ENCODE peak calls at places on chromosomes 16 and 17, in eight cellular contexts. One of them, this sample, is unnamed.
A peak's percentile ranks its signal among the peaks of the same experiment; 100 is the strongest.

GRCh38 chr16:77868478-77868877 is 80.1 kb downstream of the VAT1L start:
- DNase-seq in AML-193: no peak
- DNase-seq in stimulated activated CD8-positive, alpha-beta memory T cell treated with anti-CD3 and anti-CD28 coated beads, Interleukin-4, amount 100 ng/mL, for 24 hours: no peak
- DNase-seq in activated naive CD8-positive, alpha-beta T cell treated with anti-CD3 and anti-CD28 coated beads for 36 hours: no peak
- DNase-seq in HEK293T: no peak
- DNase-seq in memory B cell: no peak
- DNase-seq in MM.1S: peak; percentile 80
- DNase-seq in Right ventricle myocardium superior: no peak
- DNase-seq in this sample: no peak

GRCh38 chr17:39281806-39282205 is 56.1 kb upstream of the STAC2 start:
- DNase-seq in stimulated activated CD8-positive, alpha-beta memory T cell treated with anti-CD3 and anti-CD28 coated beads, Interleukin-4, amount 100 ng/mL, for 24 hours: no peak
- DNase-seq in Right ventricle myocardium superior: no peak
- DNase-seq in HEK293T: no peak
- DNase-seq in AML-193: no peak
- DNase-seq in memory B cell: no peak
- DNase-seq in MM.1S: no peak
- DNase-seq in activated naive CD8-positive, alpha-beta T cell treated with anti-CD3 and anti-CD28 coated beads for 36 hours: no peak
- DNase-seq in this sample: no peak

GRCh38 chr16:75860654-75861053 is 134.4 kb upstream of the CPHXL start:
- DNase-seq in memory B cell: no peak
- DNase-seq in MM.1S: no peak
- DNase-seq in activated naive CD8-positive, alpha-beta T cell treated with anti-CD3 and anti-CD28 coated beads for 36 hours: no peak
- DNase-seq in Right ventricle myocardium superior: no peak
- DNase-seq in stimulated activated CD8-positive, alpha-beta memory T cell treated with anti-CD3 and anti-CD28 coated beads, Interleukin-4, amount 100 ng/mL, for 24 hours: no peak
- DNase-seq in HEK293T: no peak
- DNase-seq in AML-193: no peak
- DNase-seq in this sample: no peak

GRCh38 chr17:67559381-67559966 is 158.3 kb upstream of the NOL11 start:
- DNase-seq in HEK293T: no peak
- DNase-seq in AML-193: no peak
- DNase-seq in memory B cell: no peak
- DNase-seq in Right ventricle myocardium superior: no peak
- DNase-seq in MM.1S: peak; percentile 44
- DNase-seq in activated naive CD8-positive, alpha-beta T cell treated with anti-CD3 and anti-CD28 coated beads for 36 hours: no peak
- DNase-seq in stimulated activated CD8-positive, alpha-beta memory T cell treated with anti-CD3 and anti-CD28 coated beads, Interleukin-4, amount 100 ng/mL, for 24 hours: no peak
- DNase-seq in this sample: no peak

GRCh38 chr16:9077001-9077809 is 14.2 kb upstream of the HAPSTR1 start:
- DNase-seq in HEK293T: no peak
- DNase-seq in activated naive CD8-positive, alpha-beta T cell treated with anti-CD3 and anti-CD28 coated beads for 36 hours: peak; percentile 21
- DNase-seq in MM.1S: peak; percentile 76
- DNase-seq in stimulated activated CD8-positive, alpha-beta memory T cell treated with anti-CD3 and anti-CD28 coated beads, Interleukin-4, amount 100 ng/mL, for 24 hours: no peak
- DNase-seq in memory B cell: no peak
- DNase-seq in AML-193: peak; percentile 46
- DNase-seq in Right ventricle myocardium superior: no peak
- DNase-seq in this sample: peak; percentile 70

GRCh38 chr16:82735176-82735575 is 108.4 kb downstream of the CDH13 start:
- DNase-seq in AML-193: no peak
- DNase-seq in memory B cell: no peak
- DNase-seq in Right ventricle myocardium superior: peak; percentile 46
- DNase-seq in HEK293T: no peak
- DNase-seq in activated naive CD8-positive, alpha-beta T cell treated with anti-CD3 and anti-CD28 coated beads for 36 hours: no peak
- DNase-seq in stimulated activated CD8-positive, alpha-beta memory T cell treated with anti-CD3 and anti-CD28 coated beads, Interleukin-4, amount 100 ng/mL, for 24 hours: no peak
- DNase-seq in MM.1S: peak; percentile 43
- DNase-seq in this sample: no peak

GRCh38 chr16:12618515-12618914 is 185.2 kb downstream of the CPPED1 start:
- DNase-seq in AML-193: no peak
- DNase-seq in memory B cell: no peak
- DNase-seq in HEK293T: no peak
- DNase-seq in stimulated activated CD8-positive, alpha-beta memory T cell treated with anti-CD3 and anti-CD28 coated beads, Interleukin-4, amount 100 ng/mL, for 24 hours: no peak
- DNase-seq in Right ventricle myocardium superior: no peak
- DNase-seq in MM.1S: no peak
- DNase-seq in activated naive CD8-positive, alpha-beta T cell treated with anti-CD3 and anti-CD28 coated beads for 36 hours: no peak
- DNase-seq in this sample: peak; percentile 67

GRCh38 chr17:3994221-3994576 is 30.0 kb upstream of the ATP2A3 start:
- DNase-seq in MM.1S: no peak
- DNase-seq in stimulated activated CD8-positive, alpha-beta memory T cell treated with anti-CD3 and anti-CD28 coated beads, Interleukin-4, amount 100 ng/mL, for 24 hours: no peak
- DNase-seq in Right ventricle myocardium superior: no peak
- DNase-seq in activated naive CD8-positive, alpha-beta T cell treated with anti-CD3 and anti-CD28 coated beads for 36 hours: no peak
- DNase-seq in HEK293T: no peak
- DNase-seq in AML-193: no peak
- DNase-seq in memory B cell: no peak
- DNase-seq in this sample: no peak

GRCh38 chr16:24975428-24975889 is 39.7 kb downstream of the ARHGAP17 start:
- DNase-seq in stimulated activated CD8-positive, alpha-beta memory T cell treated with anti-CD3 and anti-CD28 coated beads, Interleukin-4, amount 100 ng/mL, for 24 hours: no peak
- DNase-seq in AML-193: no peak
- DNase-seq in memory B cell: no peak
- DNase-seq in MM.1S: no peak
- DNase-seq in Right ventricle myocardium superior: no peak
- DNase-seq in activated naive CD8-positive, alpha-beta T cell treated with anti-CD3 and anti-CD28 coated beads for 36 hours: no peak
- DNase-seq in HEK293T: no peak
- DNase-seq in this sample: no peak

GRCh38 chr17:21495281-21495680 is 119.1 kb downstream of the KCNJ12 start:
- DNase-seq in stimulated activated CD8-positive, alpha-beta memory T cell treated with anti-CD3 and anti-CD28 coated beads, Interleukin-4, amount 100 ng/mL, for 24 hours: no peak
- DNase-seq in AML-193: no peak
- DNase-seq in MM.1S: no peak
- DNase-seq in Right ventricle myocardium superior: no peak
- DNase-seq in memory B cell: no peak
- DNase-seq in activated naive CD8-positive, alpha-beta T cell treated with anti-CD3 and anti-CD28 coated beads for 36 hours: no peak
- DNase-seq in HEK293T: no peak
- DNase-seq in this sample: no peak

GRCh38 chr16:88202207-88202745 is 180.5 kb upstream of the ZNF469 start:
- DNase-seq in activated naive CD8-positive, alpha-beta T cell treated with anti-CD3 and anti-CD28 coated beads for 36 hours: no peak
- DNase-seq in stimulated activated CD8-positive, alpha-beta memory T cell treated with anti-CD3 and anti-CD28 coated beads, Interleukin-4, amount 100 ng/mL, for 24 hours: no peak
- DNase-seq in memory B cell: no peak
- DNase-seq in AML-193: no peak
- DNase-seq in MM.1S: no peak
- DNase-seq in Right ventricle myocardium superior: no peak
- DNase-seq in HEK293T: no peak
- DNase-seq in this sample: no peak

GRCh38 chr17:73155410-73156165 is 9.2 kb upstream of the SSTR2 start:
- DNase-seq in AML-193: no peak
- DNase-seq in stimulated activated CD8-positive, alpha-beta memory T cell treated with anti-CD3 and anti-CD28 coated beads, Interleukin-4, amount 100 ng/mL, for 24 hours: no peak
- DNase-seq in HEK293T: no peak
- DNase-seq in memory B cell: no peak
- DNase-seq in activated naive CD8-positive, alpha-beta T cell treated with anti-CD3 and anti-CD28 coated beads for 36 hours: no peak
- DNase-seq in Right ventricle myocardium superior: no peak
- DNase-seq in MM.1S: no peak
- DNase-seq in this sample: no peak

GRCh38 chr16:72621651-72622050 is 426.3 kb downstream of the ZFHX3 start:
- DNase-seq in activated naive CD8-positive, alpha-beta T cell treated with anti-CD3 and anti-CD28 coated beads for 36 hours: no peak
- DNase-seq in HEK293T: no peak
- DNase-seq in Right ventricle myocardium superior: no peak
- DNase-seq in AML-193: no peak
- DNase-seq in memory B cell: no peak
- DNase-seq in MM.1S: no peak
- DNase-seq in stimulated activated CD8-positive, alpha-beta memory T cell treated with anti-CD3 and anti-CD28 coated beads, Interleukin-4, amount 100 ng/mL, for 24 hours: no peak
- DNase-seq in this sample: no peak

GRCh38 chr17:78753316-78754250 is 28.5 kb downstream of the CYTH1 start:
- DNase-seq in activated naive CD8-positive, alpha-beta T cell treated with anti-CD3 and anti-CD28 coated beads for 36 hours: no peak
- DNase-seq in stimulated activated CD8-positive, alpha-beta memory T cell treated with anti-CD3 and anti-CD28 coated beads, Interleukin-4, amount 100 ng/mL, for 24 hours: no peak
- DNase-seq in MM.1S: no peak
- DNase-seq in HEK293T: no peak
- DNase-seq in memory B cell: no peak
- DNase-seq in Right ventricle myocardium superior: no peak
- DNase-seq in AML-193: no peak
- DNase-seq in this sample: no peak

GRCh38 chr17:29143894-29144293 is 36.3 kb downstream of the MYO18A start:
- DNase-seq in AML-193: peak; percentile 84
- DNase-seq in stimulated activated CD8-positive, alpha-beta memory T cell treated with anti-CD3 and anti-CD28 coated beads, Interleukin-4, amount 100 ng/mL, for 24 hours: no peak
- DNase-seq in activated naive CD8-positive, alpha-beta T cell treated with anti-CD3 and anti-CD28 coated beads for 36 hours: peak; percentile 24
- DNase-seq in memory B cell: no peak
- DNase-seq in HEK293T: peak; percentile 19
- DNase-seq in MM.1S: peak; percentile 28
- DNase-seq in Right ventricle myocardium superior: peak; percentile 44
- DNase-seq in this sample: no peak

GRCh38 chr17:75553553-75554110 is 28.1 kb downstream of the LLGL2 start:
- DNase-seq in Right ventricle myocardium superior: no peak
- DNase-seq in HEK293T: no peak
- DNase-seq in MM.1S: no peak
- DNase-seq in memory B cell: no peak
- DNase-seq in AML-193: no peak
- DNase-seq in activated naive CD8-positive, alpha-beta T cell treated with anti-CD3 and anti-CD28 coated beads for 36 hours: no peak
- DNase-seq in stimulated activated CD8-positive, alpha-beta memory T cell treated with anti-CD3 and anti-CD28 coated beads, Interleukin-4, amount 100 ng/mL, for 24 hours: no peak
- DNase-seq in this sample: no peak

GRCh38 chr17:62891659-62892058 is 74.4 kb upstream of the TANC2 start:
- DNase-seq in AML-193: no peak
- DNase-seq in Right ventricle myocardium superior: no peak
- DNase-seq in HEK293T: no peak
- DNase-seq in stimulated activated CD8-positive, alpha-beta memory T cell treated with anti-CD3 and anti-CD28 coated beads, Interleukin-4, amount 100 ng/mL, for 24 hours: no peak
- DNase-seq in MM.1S: no peak
- DNase-seq in activated naive CD8-positive, alpha-beta T cell treated with anti-CD3 and anti-CD28 coated beads for 36 hours: no peak
- DNase-seq in memory B cell: no peak
- DNase-seq in this sample: no peak

GRCh38 chr17:17822189-17822978 is 14.4 kb downstream of the SREBF1 start:
- DNase-seq in AML-193: no peak
- DNase-seq in Right ventricle myocardium superior: peak; percentile 90
- DNase-seq in activated naive CD8-positive, alpha-beta T cell treated with anti-CD3 and anti-CD28 coated beads for 36 hours: no peak
- DNase-seq in MM.1S: no peak
- DNase-seq in HEK293T: no peak
- DNase-seq in stimulated activated CD8-positive, alpha-beta memory T cell treated with anti-CD3 and anti-CD28 coated beads, Interleukin-4, amount 100 ng/mL, for 24 hours: no peak
- DNase-seq in memory B cell: no peak
- DNase-seq in this sample: no peak

GRCh38 chr16:83116274-83116892 is 489.6 kb downstream of the CDH13 start:
- DNase-seq in AML-193: no peak
- DNase-seq in MM.1S: no peak
- DNase-seq in Right ventricle myocardium superior: no peak
- DNase-seq in activated naive CD8-positive, alpha-beta T cell treated with anti-CD3 and anti-CD28 coated beads for 36 hours: no peak
- DNase-seq in HEK293T: no peak
- DNase-seq in memory B cell: no peak
- DNase-seq in stimulated activated CD8-positive, alpha-beta memory T cell treated with anti-CD3 and anti-CD28 coated beads, Interleukin-4, amount 100 ng/mL, for 24 hours: no peak
- DNase-seq in this sample: no peak

GRCh38 chr16:72474511-72475123 is 302.7 kb upstream of the PMFBP1 start:
- DNase-seq in HEK293T: no peak
- DNase-seq in Right ventricle myocardium superior: no peak
- DNase-seq in AML-193: no peak
- DNase-seq in MM.1S: peak; percentile 45
- DNase-seq in memory B cell: no peak
- DNase-seq in stimulated activated CD8-positive, alpha-beta memory T cell treated with anti-CD3 and anti-CD28 coated beads, Interleukin-4, amount 100 ng/mL, for 24 hours: no peak
- DNase-seq in activated naive CD8-positive, alpha-beta T cell treated with anti-CD3 and anti-CD28 coated beads for 36 hours: no peak
- DNase-seq in this sample: peak; percentile 95

GRCh38 chr16:5875416-5875815 is 777.8 kb upstream of the EEF2KMT start:
- DNase-seq in HEK293T: no peak
- DNase-seq in activated naive CD8-positive, alpha-beta T cell treated with anti-CD3 and anti-CD28 coated beads for 36 hours: no peak
- DNase-seq in MM.1S: no peak
- DNase-seq in stimulated activated CD8-positive, alpha-beta memory T cell treated with anti-CD3 and anti-CD28 coated beads, Interleukin-4, amount 100 ng/mL, for 24 hours: no peak
- DNase-seq in Right ventricle myocardium superior: no peak
- DNase-seq in memory B cell: no peak
- DNase-seq in AML-193: no peak
- DNase-seq in this sample: no peak

GRCh38 chr17:58267347-58268324 is 13.1 kb downstream of the MPO start:
- DNase-seq in AML-193: no peak
- DNase-seq in MM.1S: no peak
- DNase-seq in activated naive CD8-positive, alpha-beta T cell treated with anti-CD3 and anti-CD28 coated beads for 36 hours: no peak
- DNase-seq in HEK293T: no peak
- DNase-seq in stimulated activated CD8-positive, alpha-beta memory T cell treated with anti-CD3 and anti-CD28 coated beads, Interleukin-4, amount 100 ng/mL, for 24 hours: no peak
- DNase-seq in Right ventricle myocardium superior: no peak
- DNase-seq in memory B cell: no peak
- DNase-seq in this sample: no peak

GRCh38 chr17:63555475-63556156 is 5.3 kb downstream of the DCAF7 start:
- DNase-seq in MM.1S: no peak
- DNase-seq in HEK293T: no peak
- DNase-seq in stimulated activated CD8-positive, alpha-beta memory T cell treated with anti-CD3 and anti-CD28 coated beads, Interleukin-4, amount 100 ng/mL, for 24 hours: no peak
- DNase-seq in memory B cell: no peak
- DNase-seq in AML-193: peak; percentile 56
- DNase-seq in Right ventricle myocardium superior: no peak
- DNase-seq in activated naive CD8-positive, alpha-beta T cell treated with anti-CD3 and anti-CD28 coated beads for 36 hours: no peak
- DNase-seq in this sample: no peak

GRCh38 chr17:19378416-19379293 is at the start of gene MAPK7:
- DNase-seq in MM.1S: no peak
- DNase-seq in Right ventricle myocardium superior: no peak
- DNase-seq in HEK293T: no peak
- DNase-seq in stimulated activated CD8-positive, alpha-beta memory T cell treated with anti-CD3 and anti-CD28 coated beads, Interleukin-4, amount 100 ng/mL, for 24 hours: no peak
- DNase-seq in memory B cell: no peak
- DNase-seq in activated naive CD8-positive, alpha-beta T cell treated with anti-CD3 and anti-CD28 coated beads for 36 hours: no peak
- DNase-seq in AML-193: no peak
- DNase-seq in this sample: no peak

GRCh38 chr16:85891776-85892166 is 7.2 kb upstream of the IRF8 start:
- DNase-seq in MM.1S: no peak
- DNase-seq in memory B cell: no peak
- DNase-seq in activated naive CD8-positive, alpha-beta T cell treated with anti-CD3 and anti-CD28 coated beads for 36 hours: no peak
- DNase-seq in AML-193: no peak
- DNase-seq in stimulated activated CD8-positive, alpha-beta memory T cell treated with anti-CD3 and anti-CD28 coated beads, Interleukin-4, amount 100 ng/mL, for 24 hours: no peak
- DNase-seq in HEK293T: no peak
- DNase-seq in Right ventricle myocardium superior: no peak
- DNase-seq in this sample: no peak

GRCh38 chr16:55532227-55532626 is 23.4 kb downstream of the LPCAT2 start:
- DNase-seq in Right ventricle myocardium superior: no peak
- DNase-seq in HEK293T: no peak
- DNase-seq in activated naive CD8-positive, alpha-beta T cell treated with anti-CD3 and anti-CD28 coated beads for 36 hours: no peak
- DNase-seq in AML-193: no peak
- DNase-seq in stimulated activated CD8-positive, alpha-beta memory T cell treated with anti-CD3 and anti-CD28 coated beads, Interleukin-4, amount 100 ng/mL, for 24 hours: no peak
- DNase-seq in memory B cell: no peak
- DNase-seq in MM.1S: no peak
- DNase-seq in this sample: no peak

GRCh38 chr16:78230832-78231231 is 131.4 kb downstream of the WWOX start:
- DNase-seq in activated naive CD8-positive, alpha-beta T cell treated with anti-CD3 and anti-CD28 coated beads for 36 hours: no peak
- DNase-seq in stimulated activated CD8-positive, alpha-beta memory T cell treated with anti-CD3 and anti-CD28 coated beads, Interleukin-4, amount 100 ng/mL, for 24 hours: no peak
- DNase-seq in memory B cell: no peak
- DNase-seq in AML-193: no peak
- DNase-seq in Right ventricle myocardium superior: no peak
- DNase-seq in HEK293T: no peak
- DNase-seq in MM.1S: no peak
- DNase-seq in this sample: no peak

GRCh38 chr17:2264023-2264860 is 39.3 kb downstream of the SMG6 start:
- DNase-seq in Right ventricle myocardium superior: no peak
- DNase-seq in stimulated activated CD8-positive, alpha-beta memory T cell treated with anti-CD3 and anti-CD28 coated beads, Interleukin-4, amount 100 ng/mL, for 24 hours: no peak
- DNase-seq in MM.1S: no peak
- DNase-seq in AML-193: no peak
- DNase-seq in activated naive CD8-positive, alpha-beta T cell treated with anti-CD3 and anti-CD28 coated beads for 36 hours: peak; percentile 34
- DNase-seq in HEK293T: no peak
- DNase-seq in memory B cell: no peak
- DNase-seq in this sample: no peak

GRCh38 chr16:26521626-26522025 is 545.1 kb upstream of the C16orf82 start:
- DNase-seq in Right ventricle myocardium superior: no peak
- DNase-seq in AML-193: no peak
- DNase-seq in stimulated activated CD8-positive, alpha-beta memory T cell treated with anti-CD3 and anti-CD28 coated beads, Interleukin-4, amount 100 ng/mL, for 24 hours: no peak
- DNase-seq in memory B cell: no peak
- DNase-seq in MM.1S: no peak
- DNase-seq in HEK293T: no peak
- DNase-seq in activated naive CD8-positive, alpha-beta T cell treated with anti-CD3 and anti-CD28 coated beads for 36 hours: no peak
- DNase-seq in this sample: no peak

This sample was measured in kidney epithelial cell.